ENCODE peak calls at places on chromosomes 13 and 19, in seven cellular contexts. One of them, this sample, is unnamed.

GRCh38 chr19:42356686-42357085 is 31.3 kb downstream of the MEGF8 start:
- DNase-seq in activated naive CD4-positive, alpha-beta T cell treated with anti-CD3 and anti-CD28 coated beads for 36 hours: no peak
- DNase-seq in substantia nigra: no peak
- DNase-seq in glutamatergic neuron: no peak
- DNase-seq in kidney tubule cell: no peak
- DNase-seq in pancreas: no peak
- DNase-seq in T-helper 2 cell treated with Interferon-gamma antibody and Interleukin-4, amounts not matched to agents 5 μg/mL and 100 μg/mL, for 36 hours: no peak
- DNase-seq in this sample: no peak

GRCh38 chr19:49058592-49058991 is 1.0 kb upstream of the CGB7 start:
- DNase-seq in kidney tubule cell: peak; percentile 21
- DNase-seq in activated naive CD4-positive, alpha-beta T cell treated with anti-CD3 and anti-CD28 coated beads for 36 hours: peak; percentile 40
- DNase-seq in substantia nigra: no peak
- DNase-seq in pancreas: no peak
- DNase-seq in T-helper 2 cell treated with Interferon-gamma antibody and Interleukin-4, amounts not matched to agents 5 μg/mL and 100 μg/mL, for 36 hours: no peak
- DNase-seq in glutamatergic neuron: no peak
- DNase-seq in this sample: no peak

GRCh38 chr13:104854007-104854406 is 1681.5 kb downstream of the EFNB2 start:
- DNase-seq in activated naive CD4-positive, alpha-beta T cell treated with anti-CD3 and anti-CD28 coated beads for 36 hours: no peak
- DNase-seq in pancreas: no peak
- DNase-seq in T-helper 2 cell treated with Interferon-gamma antibody and Interleukin-4, amounts not matched to agents 5 μg/mL and 100 μg/mL, for 36 hours: no peak
- DNase-seq in glutamatergic neuron: no peak
- DNase-seq in substantia nigra: no peak
- DNase-seq in kidney tubule cell: no peak
- DNase-seq in this sample: no peak

GRCh38 chr13:95498886-95499285 is 53.6 kb upstream of the CLDN10 start:
- DNase-seq in kidney tubule cell: no peak
- DNase-seq in activated naive CD4-positive, alpha-beta T cell treated with anti-CD3 and anti-CD28 coated beads for 36 hours: no peak
- DNase-seq in T-helper 2 cell treated with Interferon-gamma antibody and Interleukin-4, amounts not matched to agents 5 μg/mL and 100 μg/mL, for 36 hours: no peak
- DNase-seq in substantia nigra: no peak
- DNase-seq in glutamatergic neuron: no peak
- DNase-seq in pancreas: no peak
- DNase-seq in this sample: no peak

GRCh38 chr19:16876904-16877361 is 11.9 kb upstream of the F2RL3 start:
- DNase-seq in activated naive CD4-positive, alpha-beta T cell treated with anti-CD3 and anti-CD28 coated beads for 36 hours: no peak
- DNase-seq in glutamatergic neuron: no peak
- DNase-seq in T-helper 2 cell treated with Interferon-gamma antibody and Interleukin-4, amounts not matched to agents 5 μg/mL and 100 μg/mL, for 36 hours: no peak
- DNase-seq in kidney tubule cell: peak; percentile 13
- DNase-seq in pancreas: no peak
- DNase-seq in substantia nigra: no peak
- DNase-seq in this sample: no peak

GRCh38 chr13:39530996-39531395 is 72.0 kb downstream of the LHFPL6 start:
- DNase-seq in glutamatergic neuron: no peak
- DNase-seq in kidney tubule cell: peak; percentile 9
- DNase-seq in pancreas: no peak
- DNase-seq in substantia nigra: no peak
- DNase-seq in activated naive CD4-positive, alpha-beta T cell treated with anti-CD3 and anti-CD28 coated beads for 36 hours: no peak
- DNase-seq in T-helper 2 cell treated with Interferon-gamma antibody and Interleukin-4, amounts not matched to agents 5 μg/mL and 100 μg/mL, for 36 hours: no peak
- DNase-seq in this sample: no peak

GRCh38 chr19:46081928-46082727 is 41.3 kb upstream of the IGFL4 start:
- DNase-seq in pancreas: peak; percentile 22
- DNase-seq in activated naive CD4-positive, alpha-beta T cell treated with anti-CD3 and anti-CD28 coated beads for 36 hours: peak; percentile 45
- DNase-seq in substantia nigra: no peak
- DNase-seq in kidney tubule cell: peak; percentile 71
- DNase-seq in glutamatergic neuron: no peak
- DNase-seq in T-helper 2 cell treated with Interferon-gamma antibody and Interleukin-4, amounts not matched to agents 5 μg/mL and 100 μg/mL, for 36 hours: no peak
- DNase-seq in this sample: no peak

GRCh38 chr13:112131740-112132113 is 64.8 kb downstream of the SOX1 start:
- DNase-seq in pancreas: no peak
- DNase-seq in substantia nigra: no peak
- DNase-seq in T-helper 2 cell treated with Interferon-gamma antibody and Interleukin-4, amounts not matched to agents 5 μg/mL and 100 μg/mL, for 36 hours: no peak
- DNase-seq in activated naive CD4-positive, alpha-beta T cell treated with anti-CD3 and anti-CD28 coated beads for 36 hours: no peak
- DNase-seq in glutamatergic neuron: no peak
- DNase-seq in kidney tubule cell: no peak
- DNase-seq in this sample: no peak

GRCh38 chr13:58056411-58056810 is 424.9 kb downstream of the PCDH17 start:
- DNase-seq in glutamatergic neuron: no peak
- DNase-seq in pancreas: no peak
- DNase-seq in T-helper 2 cell treated with Interferon-gamma antibody and Interleukin-4, amounts not matched to agents 5 μg/mL and 100 μg/mL, for 36 hours: no peak
- DNase-seq in substantia nigra: no peak
- DNase-seq in activated naive CD4-positive, alpha-beta T cell treated with anti-CD3 and anti-CD28 coated beads for 36 hours: no peak
- DNase-seq in kidney tubule cell: peak; percentile 45
- DNase-seq in this sample: no peak

GRCh38 chr13:26896986-26897668 is 136.5 kb upstream of the GPR12 start:
- DNase-seq in pancreas: no peak
- DNase-seq in activated naive CD4-positive, alpha-beta T cell treated with anti-CD3 and anti-CD28 coated beads for 36 hours: no peak
- DNase-seq in kidney tubule cell: no peak
- DNase-seq in glutamatergic neuron: no peak
- DNase-seq in substantia nigra: no peak
- DNase-seq in T-helper 2 cell treated with Interferon-gamma antibody and Interleukin-4, amounts not matched to agents 5 μg/mL and 100 μg/mL, for 36 hours: no peak
- DNase-seq in this sample: no peak

GRCh38 chr13:27973291-27973690 is 4.2 kb upstream of the CDX2 start:
- DNase-seq in activated naive CD4-positive, alpha-beta T cell treated with anti-CD3 and anti-CD28 coated beads for 36 hours: no peak
- DNase-seq in substantia nigra: no peak
- DNase-seq in pancreas: no peak
- DNase-seq in kidney tubule cell: no peak
- DNase-seq in glutamatergic neuron: peak; percentile 77
- DNase-seq in T-helper 2 cell treated with Interferon-gamma antibody and Interleukin-4, amounts not matched to agents 5 μg/mL and 100 μg/mL, for 36 hours: no peak
- DNase-seq in this sample: peak; percentile 21

GRCh38 chr13:46684287-46685001 is 112.5 kb downstream of the ESD start:
- DNase-seq in activated naive CD4-positive, alpha-beta T cell treated with anti-CD3 and anti-CD28 coated beads for 36 hours: no peak
- DNase-seq in pancreas: no peak
- DNase-seq in substantia nigra: no peak
- DNase-seq in glutamatergic neuron: no peak
- DNase-seq in kidney tubule cell: peak; percentile 31
- DNase-seq in T-helper 2 cell treated with Interferon-gamma antibody and Interleukin-4, amounts not matched to agents 5 μg/mL and 100 μg/mL, for 36 hours: no peak
- DNase-seq in this sample: no peak

GRCh38 chr19:41276231-41276630 is 12.1 kb downstream of the HNRNPUL1 start:
- DNase-seq in pancreas: no peak
- DNase-seq in kidney tubule cell: no peak
- DNase-seq in substantia nigra: no peak
- DNase-seq in glutamatergic neuron: no peak
- DNase-seq in activated naive CD4-positive, alpha-beta T cell treated with anti-CD3 and anti-CD28 coated beads for 36 hours: no peak
- DNase-seq in T-helper 2 cell treated with Interferon-gamma antibody and Interleukin-4, amounts not matched to agents 5 μg/mL and 100 μg/mL, for 36 hours: no peak
- DNase-seq in this sample: no peak

GRCh38 chr19:47765522-47766358 is 12.8 kb upstream of the SELENOW start:
- DNase-seq in T-helper 2 cell treated with Interferon-gamma antibody and Interleukin-4, amounts not matched to agents 5 μg/mL and 100 μg/mL, for 36 hours: no peak
- DNase-seq in kidney tubule cell: peak; percentile 54
- DNase-seq in activated naive CD4-positive, alpha-beta T cell treated with anti-CD3 and anti-CD28 coated beads for 36 hours: peak; percentile 39
- DNase-seq in pancreas: no peak
- DNase-seq in glutamatergic neuron: peak; percentile 88
- DNase-seq in substantia nigra: peak; percentile 37
- DNase-seq in this sample: no peak

GRCh38 chr19:2097330-2098327 is 914 bp downstream of the IZUMO4 start:
- DNase-seq in activated naive CD4-positive, alpha-beta T cell treated with anti-CD3 and anti-CD28 coated beads for 36 hours: peak; percentile 88
- DNase-seq in glutamatergic neuron: no peak
- DNase-seq in T-helper 2 cell treated with Interferon-gamma antibody and Interleukin-4, amounts not matched to agents 5 μg/mL and 100 μg/mL, for 36 hours: peak; percentile 57
- DNase-seq in pancreas: peak; percentile 67
- DNase-seq in substantia nigra: no peak
- DNase-seq in kidney tubule cell: peak; percentile 42
- DNase-seq in this sample: peak; percentile 63